ENCODE peak calls at places on chromosomes 11 and 22, in seven cellular contexts. X, S, N, Z, H, R and M are unnamed samples.

GRCh38 chr11:117985953-117986887 is at the start of gene IL10RA:
- DNase-seq in Z (peak), N (peak), R (peak), H (peak), X (no peak), S (peak), M (no peak)

GRCh38 chr11:100459791-100460190 is 227.3 kb upstream of the ARHGAP42 start:
- DNase-seq in X (no peak), H (no peak), N (no peak), S (no peak), R (no peak), Z (no peak), M (no peak)

GRCh38 chr11:60377737-60378136 is 595 bp upstream of the MS4A7 start:
- DNase-seq in N (no peak), H (peak), Z (no peak), X (no peak), R (no peak), S (no peak), M (no peak)

GRCh38 chr11:43222215-43222614 is 89.6 kb upstream of the API5 start:
- DNase-seq in X (no peak), N (no peak), S (no peak), Z (no peak), H (no peak), R (no peak), M (no peak)

GRCh38 chr11:95920460-95921105 is 3.3 kb downstream of the MTMR2 start:
- DNase-seq in X (no peak), S (no peak), R (peak), N (no peak), H (no peak), Z (no peak), M (no peak)

GRCh38 chr22:34804588-34804987 is 261.4 kb upstream of the ISX start:
- DNase-seq in R (no peak), H (no peak), S (no peak), N (no peak), Z (peak), X (no peak), M (no peak)

GRCh38 chr11:7977251-7977917 is 9.8 kb upstream of the EIF3F start:
- DNase-seq in N (peak), R (peak), X (peak), H (no peak), Z (no peak), S (no peak), M (no peak)

GRCh38 chr11:134761361-134761760 is 349.3 kb upstream of the B3GAT1 start:
- DNase-seq in R (no peak), S (no peak), X (no peak), H (no peak), N (no peak), Z (no peak), M (no peak)

GRCh38 chr22:36775966-36776669 is at the start of gene IFT27:
- DNase-seq in X (peak), R (peak), H (peak), Z (peak), N (peak), S (peak), M (peak)

GRCh38 chr11:59158206-59159068 is 13.5 kb upstream of the DTX4 start:
- DNase-seq in Z (peak), H (no peak), R (peak), N (peak), S (no peak), X (peak), M (no peak)

GRCh38 chr11:45296085-45296484 is 9.9 kb upstream of the SYT13 start:
- DNase-seq in X (no peak), R (no peak), H (no peak), S (no peak), Z (no peak), N (no peak), M (no peak)

GRCh38 chr11:45301537-45302246 is 15.6 kb upstream of the SYT13 start:
- DNase-seq in H (no peak), N (no peak), Z (no peak), R (no peak), S (no peak), X (no peak), M (no peak)

GRCh38 chr11:45294499-45294898 is 8.4 kb upstream of the SYT13 start:
- DNase-seq in Z (no peak), R (no peak), X (no peak), S (no peak), H (no peak), N (no peak), M (no peak)

GRCh38 chr11:45300715-45301114 is 14.6 kb upstream of the SYT13 start:
- DNase-seq in Z (no peak), H (no peak), X (no peak), N (no peak), R (no peak), S (no peak), M (no peak)

DNA sequence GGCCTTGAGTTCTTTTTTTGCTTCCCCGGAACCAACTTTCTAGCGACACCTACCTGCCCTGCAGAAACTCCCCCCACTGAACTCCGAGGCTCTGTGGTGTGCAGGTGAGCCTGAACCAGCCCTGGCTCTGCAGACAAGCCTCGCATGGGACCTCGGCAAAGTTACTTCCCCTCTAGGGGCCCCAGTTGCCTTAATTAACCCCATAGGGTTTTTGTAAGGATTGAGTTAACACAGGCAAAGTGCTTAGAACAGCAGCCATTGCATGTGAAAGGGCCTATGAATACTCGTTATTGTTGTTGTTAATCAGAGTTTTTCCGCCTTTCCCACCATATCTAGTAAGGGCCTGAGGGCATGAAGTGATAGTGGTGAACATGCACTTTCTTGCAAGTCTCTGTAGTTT is 12.6 kb upstream of the SYT13 start:
- DNase-seq in S (no peak), N (no peak), R (no peak), Z (peak), X (no peak), H (no peak), M (no peak)
- H3K4me3 ChIP-seq in S (no peak), N (no peak), R (no peak), Z (no peak), X (no peak), H (no peak), M (no peak)

GRCh38 chr11:48109046-48109666 is 107.5 kb upstream of the OR4B1 start:
- DNase-seq in N (no peak), S (no peak), H (no peak), R (peak), X (no peak), Z (peak), M (peak)
- TF ChIP-seq CTCF in N (peak), S (peak), H (peak), R (peak), X (peak), Z (peak), M (peak)

GRCh38 chr11:64181506-64182411 is 4.2 kb upstream of the STIP1 start:
- DNase-seq in S (peak), H (peak), R (peak), N (peak), Z (peak), X (peak), M (no peak)
- H3K4me3 ChIP-seq in S (peak), H (no peak), R (peak), N (peak), Z (no peak), X (no peak), M (no peak)

GRCh38 chr11:27294654-27295053 is 68.4 kb downstream of the CCDC34 start:
- DNase-seq in X (no peak), R (no peak), H (no peak), Z (peak), N (no peak), S (no peak), M (no peak)

GRCh38 chr11:27293500-27294417 is 69.3 kb downstream of the CCDC34 start:
- DNase-seq in Z (no peak), H (no peak), X (peak), N (peak), R (no peak), S (no peak), M (no peak)

GRCh38 chr11:27295928-27296327 is 67.1 kb downstream of the CCDC34 start:
- DNase-seq in X (no peak), Z (no peak), S (no peak), H (no peak), N (no peak), R (no peak), M (no peak)

GRCh38 chr11:27292642-27293020 is 70.4 kb downstream of the CCDC34 start:
- DNase-seq in Z (no peak), R (no peak), H (no peak), X (no peak), S (no peak), N (no peak), M (no peak)

DNA sequence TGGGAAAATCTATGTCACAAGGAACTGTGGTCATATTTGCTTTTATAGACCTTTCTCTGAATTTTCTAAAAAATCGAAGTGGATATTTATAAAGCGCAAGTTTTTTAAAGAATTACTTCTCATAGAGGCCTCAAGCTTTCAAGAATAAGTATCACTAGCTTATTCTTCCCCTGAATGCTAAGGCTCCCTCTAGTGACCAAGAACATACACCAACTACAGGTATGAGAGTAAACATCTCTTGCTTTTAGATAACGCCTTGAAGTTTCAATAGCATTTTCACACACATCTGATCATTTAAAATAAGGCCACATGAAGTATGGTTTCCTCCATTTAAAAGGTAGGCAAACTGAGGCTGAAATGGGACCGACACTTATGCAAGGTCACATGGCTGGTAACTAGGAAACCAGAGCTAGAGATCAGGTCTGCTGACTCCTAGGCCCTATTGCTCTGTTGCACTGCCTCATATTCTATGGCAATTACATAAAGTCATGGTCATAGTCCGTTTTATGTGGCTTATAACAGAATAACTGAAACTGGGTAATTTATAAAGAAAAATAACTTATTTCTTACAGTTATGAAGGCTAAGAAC is 66.5 kb downstream of the CCDC34 start:
- DNase-seq in N (peak), Z (peak), S (no peak), X (peak), H (no peak), R (peak), M (no peak)
- TF ChIP-seq CTCF in N (peak), Z (peak), S (peak), X (peak), H (peak), R (peak), M (peak)

DNA sequence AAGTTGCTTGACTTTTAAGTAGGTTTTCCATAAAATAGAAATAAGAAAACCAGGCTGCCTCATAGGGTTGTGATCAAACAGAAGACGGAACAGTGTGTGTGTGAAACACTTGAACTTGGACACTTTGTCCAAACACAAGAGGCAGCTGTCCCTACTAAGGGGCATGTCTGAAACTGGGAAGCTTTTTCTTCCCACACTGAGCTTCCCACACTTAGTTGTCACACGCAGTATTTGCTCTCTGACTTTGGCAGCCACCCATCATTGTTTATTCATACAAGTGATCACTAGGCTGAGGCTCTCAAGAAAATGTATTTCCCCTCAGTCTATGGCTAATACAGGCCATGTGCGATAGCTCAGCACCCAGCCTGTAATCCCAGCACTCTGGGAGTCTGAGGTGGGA is 1.2 kb upstream of the C11orf91 start:
- DNase-seq in S (no peak), R (peak), N (peak), Z (no peak), H (peak), X (no peak), M (no peak)
- H3K4me3 ChIP-seq in S (peak), R (peak), N (no peak), Z (no peak), H (no peak), X (no peak), M (peak)